ENCODE peak calls at places on chromosomes 5 and 9, in eight cellular contexts. C is activated T-cell treated with anti-CD3 and anti-CD28 coated beads, Interleukin-2, amount 50 U/mL, for 72 hours; Z is DMS153; Y is NCI-H1694; Q is GM20000; K is activated naive CD8-positive, alpha-beta T cell treated with anti-CD3 and anti-CD28 coated beads for 36 hours; N is globus pallidus; A is stimulated activated CD4-positive, alpha-beta T cell treated with anti-CD3 and anti-CD28 coated beads, Interleukin-2, amount 100 ng/mL, for 4 hours. R is an unnamed sample.

GRCh38 chr5:4258170-4258569 is 662.5 kb downstream of the IRX1 start:
- DNase-seq in A (no peak), K (no peak), Q (no peak), N (no peak), Z (no peak), Y (no peak), C (no peak), R (no peak)

GRCh38 chr9:127783111-127783621 is 2.7 kb upstream of the CDK9 start:
- DNase-seq in C (peak), Y (no peak), N (peak), K (peak), Q (peak), Z (no peak), A (no peak), R (no peak)

GRCh38 chr9:126155756-126156664 is 170.6 kb upstream of the MVB12B start:
- DNase-seq in Q (no peak), A (no peak), C (no peak), N (no peak), K (no peak), Y (no peak), Z (no peak), R (no peak)

GRCh38 chr9:127108182-127108876 is 14.1 kb downstream of the ANGPTL2 start:
- DNase-seq in Q (no peak), A (no peak), Y (no peak), Z (no peak), K (no peak), N (no peak), C (no peak), R (no peak)

GRCh38 chr9:75053869-75054268 is 25.8 kb upstream of the CARNMT1 start:
- DNase-seq in Q (no peak), N (no peak), Y (no peak), C (no peak), A (no peak), K (no peak), Z (no peak), R (no peak)

GRCh38 chr9:123761905-123762605 is 167.9 kb downstream of the DENND1A start:
- DNase-seq in Q (no peak), K (no peak), N (no peak), Y (no peak), A (no peak), C (no peak), Z (no peak), R (no peak)

GRCh38 chr9:2023532-2023931 is 8.4 kb downstream of the SMARCA2 start:
- DNase-seq in Y (no peak), N (no peak), Q (no peak), K (no peak), Z (no peak), A (no peak), C (peak), R (no peak)

GRCh38 chr5:62461561-62461960 is 49.0 kb downstream of the IPO11 start:
- DNase-seq in Y (no peak), Z (no peak), Q (no peak), N (no peak), K (no peak), C (no peak), A (no peak), R (no peak)

GRCh38 chr5:15798006-15798405 is 298.0 kb downstream of the FBXL7 start:
- DNase-seq in A (no peak), C (no peak), Q (no peak), K (no peak), Z (no peak), Y (no peak), N (peak), R (peak)

GRCh38 chr9:21056931-21057330 is 20.8 kb downstream of the IFNB1 start:
- DNase-seq in A (no peak), Q (no peak), Z (peak), Y (no peak), K (no peak), N (no peak), C (no peak), R (no peak)

GRCh38 chr9:2356391-2356790 is 265.2 kb upstream of the VLDLR start:
- DNase-seq in Y (no peak), A (no peak), N (no peak), C (no peak), Z (no peak), Q (no peak), K (no peak), R (no peak)

GRCh38 chr5:98492258-98492657 is 281.2 kb upstream of the RGMB start:
- DNase-seq in Z (no peak), C (no peak), A (no peak), K (no peak), Q (no peak), Y (no peak), N (no peak), R (no peak)

GRCh38 chr5:71830626-71831539 is 111.8 kb downstream of the CARTPT start:
- DNase-seq in A (no peak), N (peak), C (no peak), Y (peak), K (no peak), Z (peak), Q (no peak), R (peak)

GRCh38 chr9:24900179-24900578 is 354.5 kb upstream of the IZUMO3 start:
- DNase-seq in N (no peak), A (no peak), Y (no peak), K (no peak), C (no peak), Z (no peak), Q (no peak), R (no peak)

GRCh38 chr9:7935666-7936065 is 136.1 kb upstream of the DMAC1 start:
- DNase-seq in C (no peak), Y (no peak), Z (no peak), A (no peak), Q (peak), K (no peak), N (no peak), R (no peak)

GRCh38 chr9:34292552-34292951 is 36.5 kb downstream of the KIF24 start:
- DNase-seq in A (no peak), Y (no peak), N (no peak), Q (no peak), Z (no peak), C (no peak), K (no peak), R (no peak)

GRCh38 chr5:132428147-132428482 is 58.6 kb downstream of the SLC22A5 start:
- DNase-seq in K (no peak), A (no peak), N (no peak), Q (no peak), C (no peak), Y (no peak), Z (peak), R (no peak)

GRCh38 chr9:129285979-129286772 is 108.1 kb upstream of the IER5L start:
- DNase-seq in Z (no peak), Y (no peak), A (no peak), Q (no peak), K (no peak), C (no peak), N (no peak), R (no peak)

GRCh38 chr9:36891341-36891811 is 142.7 kb downstream of the PAX5 start:
- DNase-seq in Z (no peak), C (no peak), Y (no peak), K (no peak), Q (no peak), A (no peak), N (no peak), R (no peak)

GRCh38 chr9:214488-215448 is at the start of gene DOCK8:
- DNase-seq in C (peak), Z (peak), A (peak), Y (no peak), Q (peak), N (no peak), K (peak), R (no peak)

GRCh38 chr9:19940808-19941207 is 152.0 kb upstream of the SLC24A2 start:
- DNase-seq in Y (no peak), A (no peak), N (no peak), Z (no peak), Q (no peak), C (no peak), K (no peak), R (no peak)

GRCh38 chr5:138353550-138353893 is 1.0 kb downstream of the KDM3B start:
- DNase-seq in A (no peak), Q (peak), K (no peak), Z (no peak), C (peak), N (no peak), Y (no peak), R (no peak)

GRCh38 chr5:147643142-147643541 is 133.3 kb upstream of the DPYSL3 start:
- DNase-seq in K (no peak), N (no peak), Z (no peak), Y (no peak), C (no peak), A (no peak), Q (no peak), R (no peak)

GRCh38 chr9:30172206-30172605 is 2212.2 kb upstream of the ACO1 start:
- DNase-seq in Z (no peak), A (no peak), Y (no peak), N (no peak), C (no peak), K (no peak), Q (no peak), R (no peak)

GRCh38 chr9:7088598-7088997 is 330.8 kb downstream of the KDM4C start:
- DNase-seq in Y (no peak), A (no peak), Q (no peak), N (no peak), C (no peak), K (no peak), Z (no peak), R (no peak)